ENCODE peak calls at places on chromosomes 4 and X, in ten cellular contexts. P is GM23248; R is tibial artery; K is lower lobe of right lung; V is kidney; Z is thoracic aorta; N is IMR-90; T is transverse colon; D is A549; U is naive thymus-derived CD4-positive, alpha-beta T cell. J is an unnamed sample. For H3K4me1, the result is how much of the 10 kb centered on the place peaks cover.

GRCh38 chr4:5211274-5211852 is 160.1 kb downstream of the STK32B start:
- DNase-seq in V (no peak), K (no peak), T (no peak), D (peak), R (no peak), P (no peak), N (no peak), Z (no peak), U (no peak), J (no peak)

GRCh38 chr4:70627620-70628019 is 924 bp upstream of the ENAM start:
- DNase-seq in T (no peak), U (no peak), V (no peak), K (no peak), N (no peak), P (no peak), D (no peak), Z (no peak), R (no peak), J (no peak)

GRCh38 chrX:111200327-111200726 is 70.0 kb downstream of the CAPN6 start:
- DNase-seq in R (no peak), V (no peak), K (no peak), T (no peak), Z (no peak), U (no peak), D (no peak), P (no peak), N (no peak), J (no peak)

GRCh38 chr4:123986268-123986798 is 589.7 kb downstream of the SPRY1 start:
- DNase-seq in R (peak), D (no peak), N (peak), T (peak), Z (no peak), P (peak), V (peak), U (no peak), K (no peak), J (no peak)

GRCh38 chr4:18566970-18567799 is 545.6 kb upstream of the LCORL start:
- DNase-seq in V (no peak), P (no peak), U (no peak), T (no peak), Z (no peak), N (no peak), R (no peak), D (peak), K (no peak), J (no peak)

GRCh38 chr4:177461606-177462005 is 19.4 kb upstream of the AGA start:
- DNase-seq in V (no peak), N (no peak), P (peak), T (no peak), Z (no peak), R (no peak), D (no peak), K (no peak), U (no peak), J (no peak)

GRCh38 chrX:10949541-10949940 is 161.6 kb upstream of the HCCS start:
- DNase-seq in K (no peak), T (no peak), U (no peak), D (no peak), Z (no peak), N (no peak), R (no peak), V (no peak), P (no peak), J (no peak)

GRCh38 chrX:150575415-150575814 is 7.0 kb downstream of the MTM1 start:
- DNase-seq in R (no peak), V (no peak), N (peak), Z (no peak), T (peak), D (peak), K (no peak), P (peak), U (no peak), J (peak)

GRCh38 chr4:16598241-16599224 is 299.9 kb downstream of the LDB2 start:
- DNase-seq in D (peak), V (no peak), N (peak), K (no peak), Z (no peak), P (peak), T (no peak), R (no peak), U (no peak), J (no peak)

GRCh38 chr4:121938282-121939092 is 13.4 kb downstream of the TRPC3 start:
- DNase-seq in U (no peak), D (no peak), K (no peak), T (no peak), V (no peak), R (no peak), P (no peak), N (peak), Z (no peak), J (no peak)

GRCh38 chr4:55730143-55730931 is 89.3 kb upstream of the EXOC1L start:
- DNase-seq in Z (no peak), U (no peak), P (no peak), K (no peak), D (no peak), V (no peak), R (no peak), T (no peak), N (no peak), J (no peak)

GRCh38 chrX:140292188-140292587 is 212.7 kb downstream of the SOX3 start:
- DNase-seq in P (no peak), T (no peak), R (no peak), N (no peak), D (no peak), Z (no peak), V (no peak), U (no peak), K (no peak), J (no peak)

GRCh38 chr4:166252487-166253402 is 379.7 kb downstream of the TLL1 start:
- DNase-seq in D (peak), R (no peak), V (no peak), K (no peak), N (no peak), Z (no peak), U (no peak), P (peak), T (no peak), J (no peak)

GRCh38 chr4:1154523-1155182 is 17.7 kb downstream of the SPON2 start:
- DNase-seq in D (no peak), V (no peak), Z (peak), U (no peak), T (peak), N (peak), R (peak), K (peak), P (peak), J (peak)

GRCh38 chr4:72564789-72565188 is 4.2 kb downstream of the ADAMTS3 start:
- DNase-seq in R (no peak), V (no peak), D (no peak), K (no peak), Z (no peak), N (no peak), P (no peak), U (no peak), T (no peak), J (no peak)

GRCh38 chr4:111064342-111064993 is 441.6 kb upstream of the PITX2 start:
- DNase-seq in T (no peak), R (no peak), Z (no peak), V (no peak), P (peak), N (peak), U (no peak), D (peak), K (no peak), J (no peak)

GRCh38 chr4:184474261-184475095 is at the start of gene IRF2:
- DNase-seq in U (peak), D (peak), K (peak), P (peak), T (peak), V (peak), N (peak), R (peak), Z (peak), J (peak)

GRCh38 chr4:184473515-184474260 is 662 bp downstream of the IRF2 start:
- DNase-seq in Z (no peak), P (peak), R (no peak), N (peak), K (peak), V (peak), D (peak), U (peak), T (peak), J (peak)

GRCh38 chr4:184471872-184472539 is 2.3 kb downstream of the IRF2 start:
- DNase-seq in U (peak), R (no peak), V (no peak), T (peak), N (peak), K (no peak), D (peak), Z (no peak), P (peak), J (no peak)

GRCh38 chr4:184473265-184473514 is 1.2 kb downstream of the IRF2 start:
- DNase-seq in P (no peak), U (peak), N (no peak), V (no peak), Z (no peak), T (no peak), R (no peak), D (no peak), K (no peak), J (no peak)

DNA sequence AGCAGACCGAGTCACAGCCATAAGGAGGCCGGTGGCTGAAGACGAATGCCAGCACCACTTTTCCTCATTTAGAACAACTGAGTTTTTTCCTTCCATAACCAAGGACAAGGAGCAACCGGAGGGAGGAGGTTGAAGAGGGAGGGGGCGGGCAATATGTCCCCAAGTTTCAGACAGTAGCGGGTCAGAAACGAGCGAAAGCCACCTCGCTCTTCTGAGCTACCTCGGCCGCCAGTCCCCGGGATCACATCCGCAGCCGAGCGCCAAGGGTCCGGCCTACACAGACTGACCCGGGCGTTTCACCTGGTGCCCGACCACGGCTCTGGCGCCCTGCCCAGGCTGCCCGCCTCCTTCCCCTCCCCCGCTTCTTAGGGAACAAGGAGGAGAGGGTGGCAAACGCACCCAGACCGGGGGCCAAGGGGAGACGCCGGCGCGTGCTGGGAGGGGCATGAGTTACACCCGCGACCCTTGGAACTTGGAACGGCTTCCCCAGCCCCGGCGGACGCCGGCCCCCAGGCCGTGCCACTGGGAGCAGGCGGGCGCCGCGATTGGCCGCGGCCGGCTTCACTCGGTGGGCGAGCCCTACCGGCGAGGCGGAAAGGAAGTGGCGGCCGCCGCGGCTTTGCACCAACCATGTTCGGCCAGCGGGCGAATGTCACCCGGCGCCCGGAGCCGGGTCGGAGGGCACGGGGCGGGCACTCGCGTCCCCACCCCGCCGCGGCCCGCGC is 1.6 kb downstream of the IRF2 start:
- DNase-seq in D (peak), R (peak), N (peak), P (peak), U (peak), V (peak), Z (peak), T (peak), K (peak), J (peak)
- H3K4me1 ChIP-seq in D (under half), R (under half), N (under half), P (under half), U (under half), V (under half), Z (under half), T (under half), K (half or more), J (under half)

DNA sequence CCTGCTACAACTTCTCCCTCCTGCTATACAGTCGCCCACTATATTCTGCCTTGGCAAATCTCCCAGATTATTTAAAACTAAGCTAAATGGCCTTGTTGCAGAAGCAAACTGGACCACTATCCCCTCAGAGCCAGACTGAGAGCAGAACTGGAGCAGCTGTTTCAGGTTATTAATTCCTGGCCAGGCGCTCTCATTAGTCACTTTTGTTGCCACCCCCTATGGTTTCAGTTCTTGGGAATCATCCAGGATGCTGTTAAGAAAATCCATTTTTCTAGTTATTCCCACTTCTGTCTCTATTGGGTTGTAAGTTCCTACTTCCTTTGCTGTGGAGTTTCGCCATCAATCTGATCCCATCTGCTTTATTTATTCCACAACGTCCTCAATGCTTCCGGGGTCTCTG is 30.1 kb downstream of the ADGRA3 start:
- DNase-seq in U (no peak), K (no peak), V (no peak), D (no peak), R (no peak), T (no peak), P (peak), Z (no peak), N (peak), J (no peak)
- H3K4me1 ChIP-seq in U (under half), K (under half), V (under half), D (under half), R (under half), T (under half), P (under half), Z (under half), N (under half), J (under half)

GRCh38 chr4:157977086-157977485 is 195.7 kb downstream of the GASK1B start:
- DNase-seq in N (no peak), U (no peak), D (no peak), V (no peak), K (no peak), T (no peak), P (peak), Z (no peak), R (no peak), J (no peak)
- H3K4me1 ChIP-seq in N (under half), U (under half), D (under half), V (under half), K (under half), T (under half), P (under half), Z (under half), R (under half), J (under half)

GRCh38 chr4:38668203-38668602 is 4.2 kb downstream of the KLF3 start:
- DNase-seq in K (no peak), N (no peak), T (no peak), V (no peak), R (no peak), U (no peak), D (no peak), Z (no peak), P (no peak), J (no peak)

GRCh38 chr4:38670061-38670894 is 6.3 kb downstream of the KLF3 start:
- DNase-seq in N (no peak), R (no peak), D (no peak), U (no peak), P (no peak), K (no peak), T (no peak), V (no peak), Z (no peak), J (no peak)

GRCh38 chr4:38670939-38671593 is 7.1 kb downstream of the KLF3 start:
- DNase-seq in P (peak), K (peak), Z (no peak), R (no peak), N (no peak), U (no peak), D (no peak), V (no peak), T (peak), J (no peak)

GRCh38 chr4:38667005-38667771 is 3.2 kb downstream of the KLF3 start:
- DNase-seq in D (peak), U (peak), P (peak), N (peak), V (peak), T (peak), K (peak), Z (peak), R (peak), J (peak)

GRCh38 chr4:38669233-38669632 is 5.2 kb downstream of the KLF3 start:
- DNase-seq in V (no peak), N (no peak), R (no peak), T (no peak), Z (no peak), P (peak), K (no peak), D (no peak), U (no peak), J (no peak)
- H3K4me1 ChIP-seq in V (under half), N (under half), R (half or more), T (half or more), Z (half or more), P (half or more), K (half or more), D (half or more), U (half or more), J (half or more)

GRCh38 chrX:21741378-21741777 is 16.5 kb downstream of the SMPX start:
- DNase-seq in R (no peak), T (no peak), U (no peak), N (no peak), P (no peak), K (no peak), Z (no peak), V (no peak), D (no peak), J (no peak)

GRCh38 chrX:21744721-21745120 is 13.2 kb downstream of the SMPX start:
- DNase-seq in R (no peak), D (no peak), V (no peak), N (no peak), Z (no peak), P (no peak), K (no peak), T (no peak), U (no peak), J (no peak)

GRCh38 chrX:21740329-21741274 is 17.3 kb downstream of the SMPX start:
- DNase-seq in D (no peak), K (no peak), N (no peak), Z (no peak), P (no peak), V (no peak), T (peak), R (peak), U (no peak), J (no peak)

GRCh38 chrX:21744060-21744459 is 13.9 kb downstream of the SMPX start:
- DNase-seq in T (no peak), V (no peak), D (no peak), R (no peak), P (no peak), K (no peak), U (no peak), Z (no peak), N (no peak), J (no peak)

DNA sequence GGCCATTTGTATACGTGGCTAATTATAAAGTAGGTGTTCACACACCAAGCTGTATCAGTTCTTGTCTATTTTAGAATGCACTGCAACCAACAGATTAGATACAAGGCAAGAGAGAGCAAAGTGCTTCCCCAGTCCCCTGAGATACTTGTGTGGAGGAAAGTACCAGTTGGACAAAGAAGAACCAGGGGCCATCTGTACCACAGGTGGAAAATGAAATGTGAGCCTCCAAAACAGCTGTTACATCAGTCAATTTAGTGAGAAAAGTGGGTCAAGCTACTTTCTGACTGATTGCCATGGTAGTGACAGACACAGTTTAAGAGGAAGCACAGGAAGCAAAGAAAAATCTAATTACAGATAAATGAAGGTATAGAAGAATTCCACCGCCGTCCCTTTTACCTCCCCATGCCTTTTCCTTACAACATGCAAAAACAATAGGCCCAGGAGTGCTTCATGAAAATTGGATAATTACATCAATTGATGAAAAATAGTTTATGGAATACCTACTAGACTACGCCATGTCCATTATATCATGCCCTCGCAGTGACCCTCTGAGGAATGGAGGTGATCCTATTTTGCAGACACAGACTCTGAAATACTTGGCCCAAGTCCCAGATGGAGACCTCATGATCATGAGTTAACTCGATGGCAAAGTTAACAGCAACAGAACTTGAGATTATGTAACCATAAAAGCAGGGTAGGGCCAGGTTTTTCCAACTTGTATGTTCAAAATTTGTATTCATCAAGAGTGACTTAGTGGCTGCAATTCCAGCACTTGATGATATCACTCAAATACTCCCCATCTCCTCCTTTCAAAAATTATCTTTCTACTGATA is 15.8 kb downstream of the SMPX start:
- DNase-seq in U (no peak), T (no peak), K (no peak), R (no peak), D (no peak), P (no peak), N (no peak), Z (no peak), V (no peak), J (no peak)
- H3K4me1 ChIP-seq in U (under half), T (under half), K (under half), R (under half), D (under half), P (under half), N (under half), Z (under half), V (under half), J (under half)

DNA sequence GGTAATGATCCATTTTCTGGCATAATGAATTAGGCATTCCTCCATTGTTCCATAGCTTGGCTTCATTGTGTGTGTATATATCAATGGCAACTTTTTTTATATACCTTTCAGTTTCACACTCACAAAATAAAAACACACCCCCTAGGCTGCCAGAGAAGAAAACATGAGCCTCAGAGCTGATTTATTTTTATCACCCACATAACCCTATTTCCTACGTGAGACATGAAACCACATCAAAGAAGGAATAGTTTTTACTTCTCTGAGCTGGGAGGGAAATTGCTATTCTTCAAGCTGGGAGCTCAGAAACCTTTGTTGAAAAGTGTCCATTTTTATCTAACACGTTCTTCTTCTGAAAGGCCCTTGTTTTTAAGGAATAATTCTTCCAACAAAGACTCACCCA is 126.7 kb upstream of the RAI2 start:
- DNase-seq in K (no peak), P (no peak), V (no peak), U (peak), Z (no peak), T (no peak), N (no peak), R (no peak), D (no peak), J (no peak)
- H3K4me1 ChIP-seq in K (under half), P (under half), V (under half), U (under half), Z (under half), T (under half), N (under half), R (under half), D (under half), J (under half)

GRCh38 chr4:8276358-8277240 is 7.0 kb downstream of the HTRA3 start:
- DNase-seq in P (peak), Z (no peak), U (no peak), V (peak), D (no peak), R (no peak), N (peak), K (no peak), T (no peak), J (no peak)
- H3K4me1 ChIP-seq in P (under half), Z (half or more), U (under half), V (under half), D (under half), R (under half), N (under half), K (under half), T (under half), J (half or more)

GRCh38 chr4:95091272-95091671 is 333.5 kb downstream of the BMPR1B start:
- DNase-seq in P (peak), U (no peak), V (no peak), R (no peak), Z (no peak), T (no peak), N (peak), K (no peak), D (peak), J (no peak)
- H3K4me1 ChIP-seq in P (under half), U (under half), V (under half), R (under half), Z (under half), T (under half), N (under half), K (under half), D (half or more), J (under half)

GRCh38 chr4:2935762-2936743 is 27.2 kb downstream of the NOP14 start:
- DNase-seq in K (no peak), T (no peak), D (peak), P (peak), V (peak), N (no peak), Z (peak), U (no peak), R (peak), J (no peak)
- H3K4me1 ChIP-seq in K (half or more), T (under half), D (under half), P (under half), V (under half), N (under half), Z (under half), U (half or more), R (under half), J (under half)